ENCODE peak calls at places on chromosomes 13 and 19, in seven cellular contexts. C, O, W, P, J, R and Y are unnamed samples.

GRCh38 chr19:50384685-50385535 is 763 bp downstream of the POLD1 start:
- DNase-seq in W (peak), C (no peak), J (no peak), R (peak), P (no peak), O (no peak), Y (no peak)

GRCh38 chr19:35168261-35168660 is 13.7 kb downstream of the FXYD5 start:
- DNase-seq in P (no peak), C (no peak), O (no peak), R (peak), J (no peak), W (no peak), Y (no peak)

GRCh38 chr13:72782717-72783116 is 784 bp downstream of the PIBF1 start:
- DNase-seq in C (no peak), O (no peak), R (no peak), P (no peak), J (no peak), W (peak), Y (no peak)

GRCh38 chr19:2627319-2627829 is 75.1 kb downstream of the GNG7 start:
- DNase-seq in W (no peak), C (no peak), P (no peak), J (peak), O (peak), R (peak), Y (peak)

GRCh38 chr13:46396341-46396740 is 9.3 kb upstream of the RUBCNL start:
- DNase-seq in P (no peak), J (no peak), R (no peak), W (no peak), O (no peak), C (no peak), Y (no peak)

GRCh38 chr13:23381877-23382276 is 51.6 kb downstream of the SACS start:
- DNase-seq in P (no peak), J (no peak), W (no peak), O (no peak), C (no peak), R (no peak), Y (no peak)

GRCh38 chr19:49896863-49897621 is at the start of gene IL4I1:
- DNase-seq in R (no peak), J (peak), O (peak), W (peak), P (no peak), C (peak), Y (no peak)

GRCh38 chr19:34343751-34344150 is 21.2 kb upstream of the GPI start:
- DNase-seq in C (no peak), J (no peak), W (no peak), P (no peak), R (no peak), O (no peak), Y (no peak)

GRCh38 chr19:23055946-23056345 is 53.0 kb upstream of the ZNF728 start:
- DNase-seq in J (no peak), P (no peak), C (no peak), O (no peak), R (no peak), W (no peak), Y (no peak)

GRCh38 chr13:99215466-99215865 is 14.8 kb downstream of the UBAC2 start:
- DNase-seq in R (no peak), P (peak), O (no peak), W (no peak), C (peak), J (no peak), Y (no peak)

GRCh38 chr13:109999659-110000533 is 213.5 kb upstream of the IRS2 start:
- DNase-seq in P (no peak), R (no peak), C (no peak), O (no peak), J (no peak), W (no peak), Y (no peak)

GRCh38 chr19:4018775-4019504 is 11.4 kb downstream of the PIAS4 start:
- DNase-seq in P (no peak), J (no peak), C (no peak), W (no peak), R (no peak), O (no peak), Y (no peak)

GRCh38 chr13:52949744-52950143 is 78.9 kb upstream of the OLFM4 start:
- DNase-seq in C (no peak), O (no peak), W (no peak), J (no peak), P (no peak), R (no peak), Y (no peak)

GRCh38 chr19:3275068-3275582 is 50.7 kb downstream of the CELF5 start:
- DNase-seq in C (no peak), W (peak), O (no peak), P (no peak), R (no peak), J (peak), Y (no peak)

GRCh38 chr13:30145709-30146367 is 161.5 kb downstream of the KATNAL1 start:
- DNase-seq in W (no peak), C (no peak), O (no peak), J (no peak), R (no peak), P (no peak), Y (no peak)

GRCh38 chr13:50129065-50129922 is 114.0 kb downstream of the KCNRG start:
- DNase-seq in O (no peak), P (no peak), C (no peak), J (no peak), R (no peak), W (no peak), Y (no peak)

GRCh38 chr19:43078311-43078710 is 4.2 kb downstream of the PSG2 start:
- DNase-seq in R (peak), O (no peak), C (no peak), P (no peak), W (no peak), J (no peak), Y (peak)

GRCh38 chr13:42847891-42848663 is 66.7 kb downstream of the FAM216B start:
- DNase-seq in O (no peak), W (no peak), R (no peak), P (no peak), J (no peak), C (no peak), Y (no peak)

GRCh38 chr13:27868639-27869435 is 51.0 kb upstream of the PDX1 start:
- DNase-seq in P (no peak), J (peak), W (peak), R (peak), C (no peak), O (no peak), Y (no peak)

GRCh38 chr13:35354882-35355281 is 121.6 kb downstream of the MAB21L1 start:
- DNase-seq in O (no peak), C (no peak), J (no peak), W (no peak), P (no peak), R (no peak), Y (no peak)

GRCh38 chr19:12995596-12996541 is 594 bp downstream of the NFIX start:
- DNase-seq in P (no peak), R (no peak), O (no peak), J (no peak), W (peak), C (no peak), Y (no peak)

GRCh38 chr19:55461974-55462628 is 659 bp upstream of the ISOC2 start:
- DNase-seq in J (no peak), O (no peak), P (no peak), R (no peak), C (no peak), W (no peak), Y (no peak)

GRCh38 chr13:94656766-94657165 is 55.1 kb downstream of the GPR180 start:
- DNase-seq in O (no peak), J (no peak), W (no peak), R (peak), P (no peak), C (no peak), Y (peak)

GRCh38 chr13:43537124-43537523 is 249.6 kb downstream of the ENOX1 start:
- DNase-seq in P (no peak), J (no peak), C (no peak), R (no peak), O (no peak), W (no peak), Y (no peak)

GRCh38 chr13:87999791-88000190 is 328.6 kb downstream of the SLITRK5 start:
- DNase-seq in P (no peak), R (no peak), W (no peak), O (no peak), C (no peak), J (no peak), Y (no peak)

GRCh38 chr13:45796421-45796960 is 55.1 kb downstream of the SIAH3 start:
- DNase-seq in C (no peak), J (no peak), P (no peak), W (no peak), O (no peak), R (no peak), Y (no peak)

GRCh38 chr13:101149735-101150380 is 266.4 kb downstream of the NALCN start:
- DNase-seq in P (no peak), J (no peak), C (no peak), O (no peak), W (no peak), R (no peak), Y (no peak)

GRCh38 chr13:63420685-63421084 is 2005.0 kb upstream of the PCDH20 start:
- DNase-seq in O (no peak), J (no peak), P (no peak), R (no peak), C (no peak), W (no peak), Y (no peak)

GRCh38 chr19:48606463-48607358 is at the start of gene SPACA4:
- DNase-seq in C (no peak), P (no peak), R (no peak), W (no peak), J (no peak), O (no peak), Y (no peak)

GRCh38 chr19:1161716-1162115 is 12.4 kb downstream of the SBNO2 start:
- DNase-seq in P (no peak), C (no peak), W (no peak), O (no peak), J (peak), R (peak), Y (no peak)

GRCh38 chr13:49561064-49561410 is 24.3 kb downstream of the RCBTB1 start:
- DNase-seq in W (no peak), O (no peak), R (no peak), C (no peak), J (peak), P (no peak), Y (no peak)

GRCh38 chr19:12331211-12331941 is 2.1 kb downstream of the ZNF563 start:
- DNase-seq in J (no peak), W (peak), C (peak), R (no peak), O (no peak), P (no peak), Y (no peak)

GRCh38 chr13:30319130-30319529 is 11.8 kb upstream of the KATNAL1 start:
- DNase-seq in R (no peak), J (no peak), O (no peak), P (no peak), W (no peak), C (no peak), Y (no peak)